ENCODE peak calls at places on chromosomes 6 and 20, in eight cellular contexts. U is iPS DF 6.9; C is lower lobe of right lung; V is CD4-positive, alpha-beta memory T cell; S is GM23248; X is suprapubic skin; O is neuronal stem cell; P is PC-3. J is an unnamed sample.

GRCh38 chr6:41439524-41440418 is 104.4 kb downstream of the NCR2 start:
- DNase-seq in U (no peak), C (peak; percentile 6), V (peak; percentile 38), S (no peak), X (no peak), O (no peak), P (no peak), J (no peak)

GRCh38 chr6:23728707-23729106 is 397.3 kb upstream of the NRSN1 start:
- DNase-seq in U (no peak), C (no peak), V (no peak), S (no peak), X (no peak), O (no peak), P (peak; percentile 20), J (no peak)

GRCh38 chr20:23042270-23042669 is 7.2 kb downstream of the SSTR4 start:
- DNase-seq in U (no peak), C (no peak), V (no peak), S (no peak), X (no peak), O (no peak), P (no peak), J (no peak)

GRCh38 chr6:110055387-110055735 is 77.2 kb downstream of the GPR6 start:
- DNase-seq in U (no peak), C (no peak), V (no peak), S (no peak), X (no peak), O (no peak), P (no peak), J (no peak)

GRCh38 chr20:55052464-55052863 is 577.1 kb downstream of the DOK5 start:
- DNase-seq in U (no peak), C (no peak), V (no peak), S (no peak), X (no peak), O (no peak), P (no peak), J (no peak)

GRCh38 chr6:14758421-14759043 is 487.3 kb upstream of the JARID2 start:
- DNase-seq in U (no peak), C (peak; percentile 56), V (no peak), S (peak; percentile 48), X (no peak), O (no peak), P (peak; percentile 80), J (no peak)

GRCh38 chr20:63185215-63185796 is 30.6 kb downstream of the YTHDF1 start:
- DNase-seq in U (no peak), C (no peak), V (no peak), S (no peak), X (no peak), O (no peak), P (no peak), J (no peak)

GRCh38 chr20:32207211-32207625 is 325 bp downstream of the PLAGL2 start:
- DNase-seq in U (no peak), C (no peak), V (peak; percentile 6), S (no peak), X (no peak), O (no peak), P (no peak), J (no peak)

GRCh38 chr20:12936020-12936419 is 72.8 kb upstream of the SPTLC3 start:
- DNase-seq in U (no peak), C (no peak), V (no peak), S (no peak), X (no peak), O (no peak), P (peak; percentile 51), J (no peak)

GRCh38 chr6:166625356-166625755 is 1.7 kb downstream of the RPS6KA2 start:
- DNase-seq in U (no peak), C (no peak), V (no peak), S (peak; percentile 53), X (no peak), O (no peak), P (peak; percentile 12), J (no peak)

GRCh38 chr6:139732451-139732850 is 358.0 kb upstream of the CITED2 start:
- DNase-seq in U (no peak), C (no peak), V (no peak), S (peak; percentile 82), X (no peak), O (no peak), P (peak; percentile 67), J (no peak)

GRCh38 chr6:89369009-89369408 is 16.5 kb upstream of the UBE2J1 start:
- DNase-seq in U (no peak), C (peak; percentile 65), V (no peak), S (peak; percentile 77), X (peak; percentile 70), O (no peak), P (peak; percentile 72), J (peak; percentile 47)

GRCh38 chr20:61864481-61864880 is 201.2 kb downstream of the TAF4 start:
- DNase-seq in U (no peak), C (no peak), V (no peak), S (no peak), X (no peak), O (no peak), P (no peak), J (no peak)

GRCh38 chr6:117530467-117531242 is 48.2 kb downstream of the DCBLD1 start:
- DNase-seq in U (no peak), C (no peak), V (no peak), S (peak; percentile 46), X (no peak), O (no peak), P (no peak), J (no peak)

GRCh38 chr6:33977606-33978438 is 168.1 kb downstream of the GRM4 start:
- DNase-seq in U (no peak), C (no peak), V (no peak), S (no peak), X (peak; percentile 41), O (no peak), P (no peak), J (no peak)

GRCh38 chr6:39791850-39792500 is at the start of gene DAAM2:
- DNase-seq in U (no peak), C (peak; percentile 72), V (no peak), S (peak; percentile 79), X (peak; percentile 71), O (peak; percentile 43), P (no peak), J (peak; percentile 77)

GRCh38 chr20:8129211-8129986 is 2.7 kb upstream of the PLCB1 start:
- DNase-seq in U (no peak), C (no peak), V (no peak), S (no peak), X (no peak), O (no peak), P (no peak), J (no peak)

GRCh38 chr6:30194797-30195690 is 18.2 kb downstream of the TRIM26 start:
- DNase-seq in U (no peak), C (no peak), V (no peak), S (no peak), X (no peak), O (no peak), P (no peak), J (no peak)

GRCh38 chr6:170206317-170206621 is 84.6 kb downstream of the DLL1 start:
- DNase-seq in U (no peak), C (no peak), V (no peak), S (no peak), X (no peak), O (no peak), P (no peak), J (no peak)

GRCh38 chr20:3037654-3038053 is 5.8 kb upstream of the GNRH2 start:
- DNase-seq in U (no peak), C (no peak), V (no peak), S (no peak), X (no peak), O (no peak), P (no peak), J (no peak)

GRCh38 chr6:37319856-37320255 is 33.9 kb upstream of the RNF8 start:
- DNase-seq in U (no peak), C (no peak), V (no peak), S (peak; percentile 43), X (no peak), O (no peak), P (peak; percentile 71), J (no peak)

GRCh38 chr6:24775520-24776058 is 852 bp downstream of the GMNN start:
- DNase-seq in U (no peak), C (no peak), V (no peak), S (peak; percentile 77), X (no peak), O (no peak), P (peak; percentile 41), J (no peak)

GRCh38 chr20:33655164-33655563 is 7.0 kb upstream of the C20orf144 start:
- DNase-seq in U (no peak), C (no peak), V (no peak), S (no peak), X (no peak), O (no peak), P (no peak), J (no peak)

GRCh38 chr6:11769816-11770545 is 8.6 kb downstream of the ADTRP start:
- DNase-seq in U (no peak), C (no peak), V (no peak), S (no peak), X (no peak), O (no peak), P (peak; percentile 10), J (no peak)

GRCh38 chr6:62716719-62717118 is 430.7 kb upstream of the KHDRBS2 start:
- DNase-seq in U (no peak), C (no peak), V (no peak), S (no peak), X (no peak), O (no peak), P (no peak), J (no peak)

GRCh38 chr6:137492771-137493217 is 1.4 kb downstream of the OLIG3 start:
- DNase-seq in U (no peak), C (no peak), V (no peak), S (no peak), X (no peak), O (peak; percentile 11), P (no peak), J (no peak)
- H3K27ac ChIP-seq in U (no peak overlapping the region), C (no peak overlapping the region), V (no peak overlapping the region), S (no peak overlapping the region), X (no peak overlapping the region), O (no peak overlapping the region), P (no peak overlapping the region), J (no peak overlapping the region)

GRCh38 chr20:38136421-38137245 is 28.4 kb downstream of the TGM2 start:
- DNase-seq in U (no peak), C (peak; percentile 36), V (no peak), S (no peak), X (no peak), O (no peak), P (no peak), J (no peak)
- H3K4me3 ChIP-seq in U (no peak overlapping the region), C (no peak overlapping the region), V (no peak overlapping the region), S (no peak overlapping the region), X (no peak overlapping the region), O (no peak overlapping the region), P (no peak overlapping the region), J (no peak overlapping the region)

GRCh38 chr20:52190437-52191131 is 995 bp downstream of the ZFP64 start:
- DNase-seq in U (no peak), C (no peak), V (peak; percentile 20), S (peak; percentile 74), X (no peak), O (no peak), P (peak; percentile 81), J (no peak)
- H3K27ac ChIP-seq in U (no peak overlapping the region), C (peak overlapping the region; percentile 93), V (peak overlapping the region; percentile 66), S (peak overlapping the region; percentile 50), X (peak overlapping the region; percentile 87), O (peak overlapping the region; percentile 81), P (peak overlapping the region; percentile 34), J (peak overlapping the region; percentile 86)

DNA sequence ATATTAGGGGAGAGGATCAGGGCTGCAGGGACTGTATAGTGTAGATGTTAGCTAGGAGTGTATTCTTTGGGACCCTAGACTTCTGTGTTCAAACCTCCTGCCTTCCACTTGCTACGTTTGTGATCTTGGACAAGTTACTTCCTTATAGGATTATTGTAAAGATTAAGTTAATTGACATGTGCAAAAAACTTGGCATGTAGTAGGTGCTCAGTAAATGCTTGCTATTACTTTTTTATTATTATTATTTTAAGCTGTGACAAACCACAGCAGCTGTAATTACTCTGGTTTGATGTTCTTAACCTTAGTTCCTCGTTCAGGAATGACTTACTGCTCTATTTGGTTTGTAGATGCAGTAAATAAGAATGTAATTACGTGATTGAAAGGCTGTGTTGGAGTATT is 3.2 kb downstream of the ARFGEF2 start:
- DNase-seq in U (no peak), C (no peak), V (no peak), S (no peak), X (no peak), O (no peak), P (no peak), J (no peak)
- H3K4me3 ChIP-seq in U (no peak overlapping the region), C (no peak overlapping the region), V (no peak overlapping the region), S (no peak overlapping the region), X (no peak overlapping the region), O (no peak overlapping the region), P (no peak overlapping the region), J (no peak overlapping the region)

J was measured in heart right ventricle.